ENCODE peak calls at places on chromosomes 4 and X, in four cellular contexts. J is fibroblast of gingiva; B is ELR; C is activated naive CD4-positive, alpha-beta T cell treated with anti-CD3 and anti-CD28 coated beads, Interleukin-2, amount 50 U/mL, for 72 hours. K is an unnamed sample.

GRCh38 chr4:173167793-173168395 is 717 bp upstream of the GALNT7 start:
- DNase-seq in J (peak), B (peak), C (peak), K (no peak)

GRCh38 chr4:818106-818921 is 7.6 kb downstream of the CPLX1 start:
- DNase-seq in J (no peak), B (no peak), C (no peak), K (no peak)

GRCh38 chrX:47233333-47234113 is 714 bp downstream of the USP11 start:
- DNase-seq in J (peak), B (peak), C (peak), K (peak)

GRCh38 chr4:140719022-140719421 is 37.2 kb downstream of the TBC1D9 start:
- DNase-seq in J (peak), B (peak), C (no peak), K (peak)

GRCh38 chrX:130704053-130705038 is 198.7 kb downstream of the ENOX2 start:
- DNase-seq in J (peak), B (peak), C (no peak), K (peak)

GRCh38 chr4:143773998-143774898 is 73.8 kb upstream of the FREM3 start:
- DNase-seq in J (peak), B (peak), C (peak), K (peak)

GRCh38 chr4:26609868-26610267 is 26.0 kb downstream of the TBC1D19 start:
- DNase-seq in J (no peak), B (no peak), C (no peak), K (no peak)

GRCh38 chrX:81390244-81390643 is 188.3 kb downstream of the SH3BGRL start:
- DNase-seq in J (no peak), B (no peak), C (no peak), K (no peak)

GRCh38 chrX:40976971-40977370 is 108.3 kb upstream of the USP9X start:
- DNase-seq in J (no peak), B (no peak), C (no peak), K (no peak)

GRCh38 chrX:101395789-101396188 is 5.0 kb downstream of the RPL36A start:
- DNase-seq in J (peak), B (no peak), C (no peak), K (no peak)

GRCh38 chrX:45621356-45622041 is 420.8 kb upstream of the DIPK2B start:
- DNase-seq in J (peak), B (peak), C (peak), K (peak)